ENCODE peak calls at places on chromosomes 5 and 9, in ten cellular contexts. N is stimulated activated CD8-positive, alpha-beta memory T cell treated with anti-CD3 and anti-CD28 coated beads, Interleukin-4, amount 100 ng/mL, for 24 hours; U is foreskin fibroblast; Q is midbrain; D is Peyer's patch; H is GF-D8; V is HTR-8/SVneo; L is BJ; P is NCI-H2227 treated with DMSO at 0.1 percent for 48 hours; I is NCI-H2171. R is an unnamed sample.

GRCh38 chr9:97431549-97432143 is 19.8 kb downstream of the TDRD7 start:
- DNase-seq in Q (no peak), N (no peak), I (no peak), D (no peak), U (no peak), V (no peak), P (no peak), L (no peak), H (no peak), R (no peak)

GRCh38 chr5:173429489-173430150 is 101.4 kb upstream of the STC2 start:
- DNase-seq in V (no peak), Q (no peak), U (peak; percentile 44), I (no peak), D (no peak), P (no peak), L (no peak), N (no peak), H (no peak), R (no peak)

GRCh38 chr5:132002701-132003100 is 8.8 kb downstream of the ACSL6 start:
- DNase-seq in Q (no peak), U (no peak), I (no peak), P (no peak), V (no peak), L (no peak), D (no peak), H (no peak), N (no peak), R (no peak)

GRCh38 chr9:126791406-126792230 is 13.2 kb upstream of the ZBTB43 start:
- DNase-seq in L (peak; percentile 25), V (peak; percentile 46), N (no peak), U (peak; percentile 81), D (no peak), I (no peak), P (no peak), H (no peak), Q (no peak), R (no peak)

GRCh38 chr5:150640311-150641005 is at the start of gene SYNPO:
- DNase-seq in I (no peak), H (no peak), V (peak; percentile 56), Q (no peak), P (no peak), U (peak; percentile 96), L (peak; percentile 89), D (no peak), N (no peak), R (no peak)

GRCh38 chr9:129344623-129345495 is 166.8 kb upstream of the IER5L start:
- DNase-seq in L (no peak), D (no peak), N (no peak), Q (no peak), V (no peak), P (no peak), H (no peak), I (no peak), U (peak; percentile 35), R (no peak)

GRCh38 chr5:94832685-94833084 is 214.2 kb downstream of the SLF1 start:
- DNase-seq in I (no peak), N (no peak), V (no peak), Q (no peak), L (no peak), U (no peak), P (no peak), D (no peak), H (no peak), R (no peak)

GRCh38 chr5:156670615-156671014 is 179.5 kb upstream of the PPP1R2B start:
- DNase-seq in L (no peak), Q (no peak), P (no peak), I (no peak), V (no peak), N (no peak), U (no peak), H (no peak), D (no peak), R (no peak)

GRCh38 chr9:34037626-34038025 is 11.1 kb downstream of the UBAP2 start:
- DNase-seq in P (no peak), L (no peak), D (no peak), Q (no peak), V (no peak), H (no peak), I (no peak), U (no peak), N (no peak), R (no peak)

GRCh38 chr9:20304001-20304400 is 318.3 kb downstream of the MLLT3 start:
- DNase-seq in I (no peak), V (no peak), L (no peak), U (no peak), N (no peak), H (no peak), D (no peak), P (no peak), Q (no peak), R (no peak)

GRCh38 chr9:125750656-125751035 is 3.5 kb downstream of the PBX3 start:
- DNase-seq in D (no peak), I (no peak), H (no peak), U (no peak), N (no peak), V (no peak), Q (no peak), L (no peak), P (no peak), R (no peak)

GRCh38 chr5:141714542-141715303 is 32.7 kb upstream of the ARAP3 start:
- DNase-seq in Q (no peak), D (no peak), P (no peak), N (no peak), U (no peak), L (no peak), V (no peak), H (peak; percentile 30), I (no peak), R (no peak)

GRCh38 chr5:14577964-14578363 is 3.6 kb upstream of the OTULINL start:
- DNase-seq in N (no peak), L (no peak), I (no peak), U (no peak), P (no peak), V (no peak), H (no peak), Q (no peak), D (no peak), R (no peak)

GRCh38 chr5:127012933-127013332 is 17.4 kb downstream of the MARCHF3 start:
- DNase-seq in I (no peak), P (no peak), U (peak; percentile 84), V (no peak), H (no peak), Q (no peak), D (no peak), N (no peak), L (peak; percentile 49), R (no peak)

GRCh38 chr5:137195483-137195882 is 303.6 kb downstream of the SPOCK1 start:
- DNase-seq in P (no peak), V (no peak), Q (no peak), I (no peak), U (no peak), H (no peak), L (no peak), D (no peak), N (no peak), R (no peak)

GRCh38 chr5:174636081-174636480 is 88.3 kb upstream of the MSX2 start:
- DNase-seq in I (no peak), U (no peak), N (no peak), D (no peak), V (no peak), H (no peak), Q (no peak), P (no peak), L (no peak), R (no peak)

GRCh38 chr5:153523831-153524230 is 33.4 kb downstream of the GRIA1 start:
- DNase-seq in U (peak; percentile 82), H (no peak), L (no peak), V (no peak), I (no peak), Q (no peak), D (no peak), N (no peak), P (no peak), R (no peak)

GRCh38 chr5:76938177-76938576 is 14.7 kb upstream of the CRHBP start:
- DNase-seq in D (no peak), H (no peak), P (no peak), L (no peak), I (no peak), U (no peak), N (no peak), Q (no peak), V (no peak), R (no peak)

GRCh38 chr9:69936427-69936826 is 107.2 kb upstream of the MAMDC2 start:
- DNase-seq in H (no peak), V (no peak), U (peak; percentile 73), N (no peak), I (no peak), P (no peak), D (no peak), L (no peak), Q (no peak), R (no peak)

GRCh38 chr9:128282500-128282899 is 6.4 kb downstream of the SWI5 start:
- DNase-seq in L (no peak), Q (no peak), H (no peak), D (no peak), P (no peak), N (no peak), U (peak; percentile 30), V (no peak), I (no peak), R (no peak)

GRCh38 chr5:152124413-152125082 is 199.9 kb upstream of the GLRA1 start:
- DNase-seq in D (no peak), U (no peak), Q (no peak), V (no peak), L (no peak), H (no peak), I (no peak), P (no peak), N (no peak), R (no peak)

GRCh38 chr5:102762095-102762534 is 7.0 kb downstream of the PAM start:
- DNase-seq in N (no peak), H (no peak), Q (no peak), V (no peak), L (no peak), P (no peak), D (no peak), I (no peak), U (peak; percentile 72), R (no peak)

GRCh38 chr9:19416143-19416542 is 7.3 kb downstream of the ACER2 start:
- DNase-seq in U (peak; percentile 5), N (no peak), V (no peak), H (no peak), Q (no peak), P (no peak), I (no peak), L (no peak), D (no peak), R (no peak)

GRCh38 chr9:36862206-36863145 is 171.6 kb downstream of the PAX5 start:
- DNase-seq in V (peak; percentile 44), U (peak; percentile 68), D (no peak), H (no peak), N (no peak), Q (peak; percentile 47), L (no peak), I (no peak), P (peak; percentile 18), R (no peak)

GRCh38 chr9:13014484-13014883 is 239.7 kb downstream of the LURAP1L start:
- DNase-seq in V (no peak), Q (no peak), N (no peak), L (no peak), P (no peak), D (no peak), U (peak; percentile 20), I (no peak), H (no peak), R (no peak)

GRCh38 chr9:107737987-107738743 is 248.6 kb upstream of the KLF4 start:
- DNase-seq in Q (no peak), L (no peak), N (no peak), V (no peak), H (no peak), D (peak; percentile 22), P (no peak), I (peak; percentile 66), U (peak; percentile 94), R (no peak)

GRCh38 chr5:15489571-15490235 is 10.3 kb upstream of the FBXL7 start:
- DNase-seq in L (no peak), D (no peak), I (no peak), U (peak; percentile 16), Q (no peak), H (no peak), V (no peak), N (no peak), P (no peak), R (no peak)

GRCh38 chr9:35407846-35408245 is 82.1 kb upstream of the RUSC2 start:
- DNase-seq in P (no peak), H (peak; percentile 28), D (no peak), N (no peak), I (no peak), Q (no peak), L (no peak), U (no peak), V (no peak), R (no peak)